ENCODE peak calls at places on chromosome 4, in four cellular contexts. F, J, C and K are unnamed samples.

GRCh38 chr4:140018931-140019618 is 134.9 kb downstream of the MAML3 start:
- DNase-seq in F (no peak), J (no peak), C (no peak), K (no peak)

GRCh38 chr4:52956691-52957090 is 94.6 kb downstream of the RASL11B start:
- DNase-seq in F (no peak), J (no peak), C (no peak), K (no peak)

GRCh38 chr4:78510108-78510507 is 41.5 kb upstream of the ANXA3 start:
- DNase-seq in F (no peak), J (no peak), C (no peak), K (no peak)

GRCh38 chr4:162408309-162408708 is 244.5 kb upstream of the FSTL5 start:
- DNase-seq in F (no peak), J (no peak), C (no peak), K (no peak)

GRCh38 chr4:157984285-157984911 is 188.4 kb downstream of the GASK1B start:
- DNase-seq in F (no peak), J (no peak), C (no peak), K (no peak)

GRCh38 chr4:118398226-118399090 is 45.7 kb upstream of the PRSS12 start:
- DNase-seq in F (no peak), J (no peak), C (no peak), K (no peak)

GRCh38 chr4:19982556-19982955 is 269.1 kb upstream of the SLIT2 start:
- DNase-seq in F (no peak), J (no peak), C (no peak), K (no peak)

GRCh38 chr4:187380181-187380581 is 615.4 kb upstream of the ZFP42 start:
- DNase-seq in F (no peak), J (no peak), C (peak), K (no peak)

GRCh38 chr4:24059839-24060238 is 170.0 kb upstream of the PPARGC1A start:
- DNase-seq in F (no peak), J (no peak), C (no peak), K (no peak)

GRCh38 chr4:186621959-186622553 is 66.7 kb upstream of the MTNR1A start:
- DNase-seq in F (no peak), J (no peak), C (no peak), K (no peak)

GRCh38 chr4:84238247-84239090 is 260.6 kb downstream of the NKX6-1 start:
- DNase-seq in F (no peak), J (no peak), C (no peak), K (no peak)

GRCh38 chr4:32519060-32519459 is 1798.9 kb downstream of the PCDH7 start:
- DNase-seq in F (no peak), J (no peak), C (no peak), K (no peak)

GRCh38 chr4:180664766-180665368 is 1578.3 kb upstream of the TENM3 start:
- DNase-seq in F (no peak), J (peak), C (peak), K (peak)

GRCh38 chr4:725368-726234 is 20.0 kb downstream of the PCGF3 start:
- DNase-seq in F (no peak), J (no peak), C (no peak), K (no peak)

GRCh38 chr4:153233761-153234371 is 29.6 kb downstream of the TRIM2 start:
- DNase-seq in F (no peak), J (no peak), C (no peak), K (no peak)
- TF ChIP-seq POLR2AphosphoS5 in F (no peak), J (no peak), C (no peak), K (no peak)

GRCh38 chr4:173652283-173652931 is 122.4 kb upstream of the HAND2 start:
- DNase-seq in F (no peak), J (no peak), C (no peak), K (no peak)
- TF ChIP-seq POLR2AphosphoS5 in F (no peak), J (no peak), C (no peak), K (no peak)

DNA sequence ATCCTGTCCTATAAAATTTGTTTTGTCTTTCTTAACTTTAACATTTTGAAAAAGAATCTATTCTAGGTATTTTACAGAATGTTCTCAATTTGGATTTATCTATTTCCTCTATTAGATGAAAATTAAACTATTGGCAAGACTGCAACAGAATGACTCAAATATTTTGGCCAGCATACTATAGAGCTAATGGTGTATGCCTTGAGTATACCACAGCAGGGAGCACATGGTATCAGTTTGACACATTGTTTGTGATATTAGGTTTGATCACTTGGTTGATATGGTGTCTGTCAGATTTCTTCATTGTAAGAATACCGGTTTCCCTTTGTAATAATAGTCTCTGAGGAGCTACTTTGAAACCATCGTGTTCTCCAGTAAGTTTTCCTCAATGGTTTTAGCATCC is 87.8 kb upstream of the NPNT start:
- DNase-seq in F (no peak), J (no peak), C (no peak), K (no peak)
- TF ChIP-seq POLR2AphosphoS5 in F (no peak), J (no peak), C (no peak), K (no peak)

DNA sequence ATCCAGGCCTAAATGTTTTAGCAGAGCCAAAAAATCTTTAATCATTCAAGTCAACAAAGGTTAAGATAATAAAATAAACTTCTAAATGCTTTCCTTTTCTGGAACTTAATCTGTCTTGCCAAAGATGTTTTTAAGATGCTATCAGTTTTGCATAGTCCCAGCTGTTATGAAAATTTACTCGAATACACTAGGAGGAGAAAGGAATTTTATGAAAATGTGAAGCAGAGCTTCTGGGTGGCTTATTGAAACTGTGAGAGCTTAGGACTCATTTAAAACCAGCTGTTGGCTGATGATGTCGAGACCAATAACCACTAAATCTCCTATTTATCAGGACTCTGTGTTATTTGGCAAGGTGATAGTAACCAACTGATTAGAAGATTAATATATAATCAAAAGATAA is 202.2 kb upstream of the ETNPPL start:
- DNase-seq in F (no peak), J (no peak), C (no peak), K (no peak)
- TF ChIP-seq POLR2AphosphoS5 in F (no peak), J (no peak), C (no peak), K (no peak)

GRCh38 chr4:76663794-76664193 is 228.8 kb downstream of the SHROOM3 start:
- DNase-seq in F (no peak), J (no peak), C (no peak), K (no peak)

GRCh38 chr4:76665721-76666120 is 230.7 kb downstream of the SHROOM3 start:
- DNase-seq in F (no peak), J (no peak), C (no peak), K (no peak)

GRCh38 chr4:76665139-76665538 is 230.1 kb downstream of the SHROOM3 start:
- DNase-seq in F (no peak), J (no peak), C (no peak), K (no peak)

GRCh38 chr4:76670631-76671030 is 227.3 kb downstream of the SOWAHB start:
- DNase-seq in F (no peak), J (no peak), C (no peak), K (no peak)

GRCh38 chr4:76666940-76667532 is 230.9 kb downstream of the SOWAHB start:
- DNase-seq in F (no peak), J (no peak), C (no peak), K (no peak)
- TF ChIP-seq POLR2AphosphoS5 in F (no peak), J (no peak), C (no peak), K (no peak)

DNA sequence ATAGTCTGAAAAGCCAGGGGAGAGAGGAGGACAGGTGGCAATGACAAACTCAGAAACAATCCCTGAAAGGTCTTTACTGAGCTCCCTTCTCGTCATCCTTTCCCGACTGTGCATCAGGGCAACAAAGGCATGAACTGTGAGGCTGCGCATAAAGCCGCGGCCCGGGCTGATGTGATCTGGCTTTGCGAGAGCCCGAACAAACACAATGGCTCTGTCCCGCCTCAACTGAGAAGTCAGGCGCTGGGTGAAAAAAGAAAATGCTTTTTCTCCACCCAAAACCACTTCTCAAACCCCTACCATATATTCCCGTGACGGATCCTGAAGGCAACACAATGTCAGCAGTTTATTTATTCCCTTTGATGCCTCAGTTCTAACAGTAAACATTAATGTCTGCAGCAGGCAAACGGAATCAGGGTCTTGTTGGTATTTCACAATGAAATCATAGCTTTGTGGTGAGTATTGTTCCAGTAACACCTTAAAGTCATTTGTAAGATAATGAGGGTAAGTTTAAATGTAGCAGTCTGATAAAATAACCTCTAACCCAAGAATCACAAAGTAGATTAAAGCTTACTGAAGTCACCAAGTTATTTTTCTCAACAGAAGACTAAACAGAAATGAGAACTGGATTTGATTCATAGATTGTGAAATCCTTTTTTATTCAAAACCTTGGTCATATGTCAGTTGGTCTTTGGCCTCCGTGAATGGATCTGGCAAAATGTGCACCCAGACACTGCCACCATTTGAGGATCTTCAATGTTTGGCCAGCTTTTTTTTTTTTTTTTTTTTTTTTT is 67.4 kb downstream of the APBB2 start:
- DNase-seq in F (no peak), J (no peak), C (peak), K (no peak)
- TF ChIP-seq POLR2AphosphoS5 in F (no peak), J (no peak), C (no peak), K (no peak)

GRCh38 chr4:39820186-39820585 is 122.2 kb downstream of the UBE2K start:
- DNase-seq in F (peak), J (no peak), C (peak), K (no peak)
- TF ChIP-seq POLR2AphosphoS5 in F (no peak), J (no peak), C (no peak), K (no peak)

DNA sequence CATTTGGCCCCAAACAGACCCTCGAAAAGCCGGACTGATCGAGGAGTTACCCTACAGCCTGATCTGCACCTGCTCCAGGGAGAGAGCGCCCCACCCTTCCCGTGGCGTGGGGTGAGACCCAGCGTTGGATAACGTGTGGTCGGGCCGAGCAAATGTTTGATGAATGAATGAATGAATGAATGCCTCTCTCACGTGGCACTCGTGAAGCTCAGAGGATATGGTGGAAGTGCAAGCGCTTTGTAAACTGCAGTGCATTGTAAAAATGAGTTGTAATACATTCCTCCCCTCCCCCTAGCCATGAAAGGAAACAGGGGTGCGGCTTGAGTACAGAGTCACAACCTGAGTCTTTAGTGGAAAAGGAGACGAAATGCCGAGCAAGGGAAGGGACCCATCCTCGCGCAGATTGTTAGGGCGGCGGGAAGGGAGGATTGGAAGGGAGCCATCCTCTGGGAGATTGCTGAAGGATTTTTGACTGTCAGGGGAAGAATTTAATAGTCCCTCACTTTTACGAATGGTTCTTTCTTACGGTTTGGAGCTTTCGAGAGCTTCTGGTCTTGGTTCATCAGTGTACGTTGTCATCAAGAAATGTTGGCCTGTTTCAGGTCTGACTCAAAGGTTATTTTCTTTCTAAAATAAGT is 772 bp upstream of the FBXW7 start:
- DNase-seq in F (no peak), J (peak), C (peak), K (no peak)
- TF ChIP-seq POLR2AphosphoS5 in F (no peak), J (no peak), C (no peak), K (peak)

GRCh38 chr4:62814510-62815047 is 1594.7 kb downstream of the TECRL start:
- DNase-seq in F (no peak), J (no peak), C (peak), K (no peak)
- TF ChIP-seq POLR2AphosphoS5 in F (no peak), J (no peak), C (no peak), K (no peak)

GRCh38 chr4:81601270-81601694 is 129.6 kb upstream of the RASGEF1B start:
- DNase-seq in F (no peak), J (no peak), C (no peak), K (no peak)

GRCh38 chr4:81604683-81605082 is 133.0 kb upstream of the RASGEF1B start:
- DNase-seq in F (no peak), J (no peak), C (no peak), K (no peak)

GRCh38 chr4:81599646-81600231 is 128.0 kb upstream of the RASGEF1B start:
- DNase-seq in F (no peak), J (no peak), C (no peak), K (no peak)

GRCh38 chr4:81602853-81603252 is 131.1 kb upstream of the RASGEF1B start:
- DNase-seq in F (no peak), J (no peak), C (no peak), K (no peak)

DNA sequence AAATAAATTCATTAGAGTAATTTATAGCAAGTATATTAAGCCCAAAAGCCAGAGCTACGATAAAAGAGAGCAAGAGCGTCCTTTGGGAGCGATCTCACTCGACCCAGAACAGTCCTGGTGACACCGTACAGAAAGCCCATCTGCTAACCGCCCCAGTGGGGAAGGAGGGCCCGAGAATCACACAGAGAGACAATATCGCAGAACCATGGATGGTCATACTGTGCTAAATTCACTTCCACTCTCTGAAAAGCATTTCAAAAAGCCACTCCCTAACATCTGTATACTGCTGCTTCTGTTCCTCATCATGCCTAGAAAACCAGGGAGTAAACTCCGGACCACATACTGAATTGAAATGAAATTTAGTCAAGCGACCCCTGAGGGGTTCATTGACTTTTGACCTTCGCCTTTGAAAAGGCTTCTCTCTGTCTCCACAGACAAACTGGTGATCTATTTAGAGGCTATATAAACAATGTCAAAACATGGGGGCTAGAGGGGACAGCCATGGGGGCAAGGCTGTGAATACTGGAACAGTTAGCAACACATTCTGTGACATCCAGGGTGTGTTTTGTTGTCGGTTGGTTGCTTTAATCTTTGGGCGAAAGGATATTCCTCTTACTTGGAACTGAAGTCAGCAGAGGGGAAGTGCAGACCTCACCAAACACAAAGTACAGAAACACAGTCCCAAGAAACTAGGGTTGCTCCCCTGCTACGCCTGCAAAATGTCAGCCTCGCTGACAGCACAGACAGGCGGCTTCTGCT is 129.0 kb upstream of the RASGEF1B start:
- DNase-seq in F (no peak), J (no peak), C (no peak), K (no peak)
- TF ChIP-seq POLR2AphosphoS5 in F (no peak), J (no peak), C (no peak), K (no peak)